ENCODE peak calls at places on chromosomes 12 and 14, in six cellular contexts. E, Y, P, W, F and D are unnamed samples.

GRCh38 chr14:50447491-50447890 is 50.8 kb upstream of the CDKL1 start:
- DNase-seq in E (no peak), P (no peak), W (no peak), F (peak), Y (no peak), D (no peak)

GRCh38 chr12:125187148-125187733 is 122.0 kb downstream of the AACS start:
- DNase-seq in P (no peak), Y (no peak), F (no peak), W (no peak), E (no peak), D (no peak)

GRCh38 chr14:75285331-75285730 is 6.7 kb downstream of the FOS start:
- DNase-seq in F (no peak), Y (no peak), E (no peak), W (no peak), P (no peak), D (no peak)

GRCh38 chr14:66495214-66496098 is 9.3 kb downstream of the CCDC196 start:
- DNase-seq in E (peak), P (peak), F (peak), W (peak), Y (peak), D (no peak)

GRCh38 chr12:366820-367219 is 22.3 kb downstream of the KDM5A start:
- DNase-seq in F (no peak), Y (no peak), P (no peak), E (no peak), W (no peak), D (no peak)

GRCh38 chr12:25436206-25436912 is 116.7 kb downstream of the LMNTD1 start:
- DNase-seq in F (peak), W (peak), P (no peak), Y (peak), E (peak), D (no peak)

GRCh38 chr12:104473374-104473983 is 16.7 kb downstream of the CHST11 start:
- DNase-seq in Y (no peak), F (no peak), P (no peak), W (no peak), E (no peak), D (no peak)

GRCh38 chr14:77041837-77042557 is 13.5 kb upstream of the IRF2BPL start:
- DNase-seq in Y (no peak), F (no peak), E (peak), P (peak), W (peak), D (peak)

GRCh38 chr12:116533343-116534248 is 25.6 kb upstream of the MAP1LC3B2 start:
- DNase-seq in Y (peak), P (peak), F (peak), E (peak), W (peak), D (peak)

GRCh38 chr14:66916421-66916820 is 272.8 kb upstream of the GARIN2 start:
- DNase-seq in W (no peak), P (no peak), E (no peak), F (no peak), Y (no peak), D (no peak)

GRCh38 chr14:39175445-39176262 is 600 bp downstream of the PNN start:
- DNase-seq in Y (peak), E (peak), F (no peak), W (peak), P (no peak), D (no peak)

GRCh38 chr12:108633534-108634224 is at the start of gene SELPLG:
- DNase-seq in P (peak), F (no peak), E (peak), W (peak), Y (peak), D (peak)

DNA sequence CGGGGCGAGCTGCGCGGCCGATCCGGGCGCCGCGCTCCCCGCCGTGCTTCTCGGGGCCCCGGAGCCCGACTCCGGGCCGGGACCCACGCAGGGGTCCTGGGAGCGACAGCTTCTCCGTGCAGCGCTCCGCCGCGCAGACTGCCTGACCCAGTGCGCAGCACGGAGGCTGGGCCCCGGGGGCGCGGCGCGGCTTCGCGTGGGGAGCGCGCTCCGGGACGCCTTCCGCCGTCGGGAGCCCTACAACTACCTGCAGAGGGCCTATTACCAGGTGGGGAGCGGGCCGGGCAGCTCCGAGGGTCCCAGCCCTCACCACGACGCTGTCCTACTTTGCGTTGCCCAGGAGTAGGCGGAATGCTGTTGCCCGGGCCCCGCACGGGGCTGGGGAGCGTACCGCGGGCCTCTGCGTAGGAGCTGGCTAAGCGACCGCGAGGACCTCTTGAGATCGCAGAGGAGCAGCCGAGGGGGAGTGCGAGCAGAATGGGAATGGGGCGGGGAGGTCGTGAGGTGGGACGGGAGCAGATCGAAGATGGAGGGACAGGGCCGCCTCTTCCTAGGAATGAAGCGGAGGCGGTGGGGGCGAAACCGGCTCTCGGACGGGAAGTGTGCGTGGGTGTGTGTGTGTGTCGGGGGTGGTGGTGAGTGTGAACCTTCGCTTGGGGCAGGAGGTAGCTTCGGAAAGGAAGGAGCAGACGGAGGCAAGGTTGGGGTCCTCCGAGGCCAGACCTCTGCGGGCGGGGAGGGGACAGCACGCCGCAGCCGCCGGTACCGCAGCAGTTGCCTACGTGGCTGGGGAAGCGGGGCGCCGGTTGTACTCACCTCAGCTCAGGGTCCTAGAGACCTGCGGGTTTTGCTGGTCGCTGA is 694 bp downstream of the P3H3 start:
- DNase-seq in W (peak), F (peak), P (no peak), Y (peak), E (peak), D (peak)
- TF ChIP-seq POLR2A in W (peak), F (no peak), P (no peak), Y (peak), E (no peak), D (no peak)

DNA sequence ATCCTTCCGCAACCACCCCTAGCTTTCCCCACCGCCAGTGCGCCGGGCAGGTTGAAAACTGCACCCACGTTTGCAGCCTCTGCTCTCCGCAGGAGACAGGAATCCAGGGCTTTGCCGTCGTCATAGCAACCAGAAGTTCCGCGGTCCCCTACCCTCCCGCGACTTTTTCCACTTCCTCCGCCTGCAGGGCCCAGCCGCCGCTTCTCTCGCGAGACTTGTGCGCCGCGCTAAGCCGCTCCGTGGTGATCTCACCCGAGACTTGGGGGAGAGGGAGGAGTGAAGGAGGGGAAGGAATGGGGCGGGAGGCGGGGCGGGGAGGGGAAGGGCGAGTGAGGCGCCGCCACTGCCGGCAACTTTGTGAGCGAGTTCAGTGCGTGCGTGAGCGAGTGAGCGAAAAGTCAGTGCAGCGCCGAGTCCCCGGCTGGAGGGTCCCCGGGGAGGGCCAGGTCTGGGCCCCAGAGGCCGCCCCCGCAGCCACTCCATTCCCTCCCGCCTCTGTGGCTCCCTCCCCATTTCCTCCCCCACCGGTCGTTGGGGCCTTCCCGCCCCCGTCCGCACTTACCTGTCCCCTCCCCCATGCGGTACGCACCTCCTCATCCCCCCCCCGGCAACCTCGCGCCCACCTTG is 413.0 kb downstream of the PCNX1 start:
- DNase-seq in F (peak), P (peak), Y (peak), W (peak), E (peak), D (peak)
- TF ChIP-seq POLR2A in F (peak), P (peak), Y (peak), W (peak), E (no peak), D (peak)

GRCh38 chr12:113163030-113163360 is 13.5 kb downstream of the CFAP73 start:
- DNase-seq in F (no peak), W (no peak), E (no peak), P (no peak), Y (no peak), D (no peak)

GRCh38 chr12:113159937-113160336 is 10.4 kb downstream of the CFAP73 start:
- DNase-seq in Y (no peak), W (no peak), F (no peak), P (no peak), E (no peak), D (no peak)

GRCh38 chr12:113161415-113162016 is 12.0 kb downstream of the CFAP73 start:
- DNase-seq in Y (peak), P (no peak), F (peak), W (no peak), E (peak), D (no peak)

GRCh38 chr12:113164014-113164413 is 14.5 kb downstream of the CFAP73 start:
- DNase-seq in W (no peak), Y (no peak), F (no peak), E (no peak), P (no peak), D (no peak)

DNA sequence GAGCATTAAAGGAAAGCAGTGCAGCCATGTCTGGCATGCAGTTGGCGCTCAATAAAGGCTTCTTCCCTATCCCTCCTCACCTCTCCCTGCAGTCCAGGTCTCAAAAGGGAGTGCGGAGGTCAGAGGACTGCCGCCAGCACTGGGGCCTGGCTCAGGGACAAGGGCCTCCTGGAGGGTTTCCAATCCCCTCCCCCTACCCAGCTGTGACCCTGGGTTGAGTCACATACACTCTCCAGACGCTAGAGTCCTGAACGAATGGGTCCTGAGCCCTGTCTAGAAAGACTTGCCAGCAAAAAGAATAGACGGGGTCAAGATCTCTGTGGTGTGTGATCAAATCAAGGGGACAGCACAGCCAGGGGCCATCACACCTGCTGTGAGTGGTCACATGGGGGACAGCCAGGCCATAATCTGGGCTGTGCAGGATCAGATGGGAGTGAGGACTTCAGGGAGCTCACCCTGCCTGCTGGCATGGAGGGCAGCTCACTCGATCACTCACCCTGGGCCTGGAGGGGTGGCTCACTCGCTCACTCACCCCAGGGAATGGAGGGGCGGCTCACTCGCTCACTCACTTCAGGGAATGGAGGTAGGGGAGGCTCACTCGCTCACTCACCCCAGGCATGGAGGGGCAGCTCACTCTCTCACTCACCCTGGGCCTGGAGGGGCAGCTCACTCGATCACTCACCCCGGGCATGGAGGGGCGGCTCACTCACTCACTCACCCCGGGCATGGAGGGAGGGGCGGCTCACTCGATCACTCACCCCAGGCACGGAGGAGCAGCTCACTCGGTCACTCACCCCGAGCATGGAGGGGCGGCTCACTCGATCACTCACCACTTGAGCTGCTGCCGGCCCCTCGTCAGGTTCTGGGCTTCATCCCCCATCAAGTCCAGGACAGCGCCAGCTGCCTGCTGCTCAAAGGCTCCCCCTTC is 12.8 kb downstream of the CFAP73 start:
- DNase-seq in E (peak), W (peak), P (no peak), Y (no peak), F (no peak), D (no peak)
- TF ChIP-seq POLR2A in E (no peak), W (no peak), P (no peak), Y (no peak), F (no peak), D (no peak)

DNA sequence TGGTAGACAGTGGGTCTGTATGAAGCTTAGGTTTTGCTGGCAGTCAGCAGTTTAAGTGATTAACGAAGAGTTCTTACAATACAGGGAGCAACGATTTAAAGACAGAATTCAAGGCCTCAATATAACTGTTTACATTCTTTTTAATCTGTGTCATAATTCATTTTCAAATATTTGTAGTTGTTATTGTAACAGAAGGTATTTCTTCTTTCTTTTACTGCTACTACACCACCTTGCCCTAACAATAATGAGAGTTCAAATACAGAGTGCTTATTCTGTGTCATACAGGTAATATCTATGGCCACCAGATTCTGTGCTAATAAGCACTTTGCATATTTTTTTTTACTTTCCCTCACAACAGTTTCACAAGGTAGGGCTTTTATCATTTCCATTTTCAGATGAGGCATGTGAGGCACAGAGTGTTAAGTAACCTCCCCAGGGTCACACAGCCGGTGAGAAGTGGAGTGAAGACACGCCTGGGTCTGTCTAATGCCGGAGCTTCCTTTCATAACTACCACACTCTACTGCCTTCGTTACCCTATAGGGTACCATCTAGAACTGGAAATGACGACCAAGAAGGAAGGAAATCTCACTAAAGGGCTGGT is 81.9 kb downstream of the PELI2 start:
- DNase-seq in F (no peak), E (no peak), P (no peak), W (no peak), Y (no peak), D (no peak)
- TF ChIP-seq POLR2A in F (no peak), E (no peak), P (no peak), W (no peak), Y (no peak), D (no peak)